ENCODE peak calls at places on chromosomes 7 and 10, in five cellular contexts. G is osteoblast; F is CD8-positive, alpha-beta T cell; Y is Peyer's patch; W is left ventricle myocardium inferior. E is an unnamed sample.
A peak's percentile ranks its signal among the peaks of the same experiment; 100 is the strongest.

GRCh38 chr7:142792129-142792528 is 21.4 kb downstream of the PRSS2 start:
- DNase-seq in G (no peak), F (no peak), Y (no peak), W (no peak), E (no peak)

GRCh38 chr7:21903074-21903786 is 42.5 kb downstream of the CDCA7L start:
- DNase-seq in G (no peak), F (no peak), Y (no peak), W (no peak), E (no peak)

GRCh38 chr7:115869225-115869624 is 161.3 kb downstream of the TFEC start:
- DNase-seq in G (no peak), F (no peak), Y (no peak), W (no peak), E (no peak)

GRCh38 chr10:16519908-16520861 is 1.5 kb downstream of the C1QL3 start:
- DNase-seq in G (peak; percentile 80), F (no peak), Y (peak; percentile 47), W (no peak), E (peak; percentile 57)

GRCh38 chr10:49419005-49419404 is 23.1 kb upstream of the DRGX start:
- DNase-seq in G (no peak), F (no peak), Y (no peak), W (no peak), E (no peak)

GRCh38 chr10:122236690-122237306 is 34.3 kb upstream of the BTBD16 start:
- DNase-seq in G (no peak), F (no peak), Y (no peak), W (no peak), E (no peak)

GRCh38 chr7:16989883-16990413 is 108.2 kb upstream of the AGR3 start:
- DNase-seq in G (peak; percentile 49), F (no peak), Y (peak; percentile 47), W (peak; percentile 34), E (peak; percentile 27)

GRCh38 chr7:27784399-27785053 is 44.6 kb downstream of the TAX1BP1 start:
- DNase-seq in G (peak; percentile 57), F (no peak), Y (no peak), W (no peak), E (no peak)

GRCh38 chr7:123945938-123946337 is 20.9 kb downstream of the SPAM1 start:
- DNase-seq in G (no peak), F (no peak), Y (no peak), W (no peak), E (no peak)

GRCh38 chr7:93046641-93047040 is 71.1 kb downstream of the SAMD9 start:
- DNase-seq in G (no peak), F (no peak), Y (no peak), W (no peak), E (no peak)

GRCh38 chr10:131746785-131747184 is 154.0 kb upstream of the PPP2R2D start:
- DNase-seq in G (peak; percentile 4), F (no peak), Y (no peak), W (no peak), E (no peak)

GRCh38 chr10:132391372-132392020 is 5.5 kb upstream of the PWWP2B start:
- DNase-seq in G (peak; percentile 26), F (no peak), Y (peak; percentile 38), W (no peak), E (peak; percentile 50)

GRCh38 chr7:17406756-17407155 is 108.3 kb downstream of the AHR start:
- DNase-seq in G (no peak), F (no peak), Y (no peak), W (no peak), E (no peak)

DNA sequence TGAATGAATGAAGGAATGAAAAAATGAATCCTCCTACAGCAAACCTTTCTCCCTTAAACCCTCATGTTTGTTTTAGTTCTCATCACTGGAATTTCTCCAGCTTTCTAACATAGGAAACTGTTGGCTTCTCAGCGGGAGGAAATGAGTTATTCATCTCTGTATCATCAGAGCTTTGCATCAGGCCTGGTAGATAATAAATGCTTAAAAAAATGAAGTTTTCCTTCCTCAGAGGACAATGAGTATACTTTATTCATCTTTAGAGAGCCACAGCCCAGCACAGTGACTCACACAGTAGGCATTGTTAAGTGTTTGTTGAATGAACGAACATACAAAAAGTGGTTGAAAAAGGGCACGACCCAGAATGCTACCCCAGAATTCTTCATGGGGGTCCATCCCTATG is 62.6 kb downstream of the COL13A1 start:
- DNase-seq in G (peak; percentile 93), F (no peak), Y (no peak), W (no peak), E (no peak)
- H3K27ac ChIP-seq in G (peak overlapping the region; percentile 63), F (no peak overlapping the region), Y (no peak overlapping the region), W (no peak overlapping the region), E (no peak overlapping the region)

GRCh38 chr7:159192761-159193453 is 48.2 kb upstream of the VIPR2 start:
- DNase-seq in G (no peak), F (no peak), Y (no peak), W (no peak), E (no peak)
- H3K9me3 ChIP-seq in G (no peaks in the 10 kb centered on the region), F (no peaks in the 10 kb centered on the region), Y (no peaks in the 10 kb centered on the region), W (peaks cover 7% of the 10 kb centered on the region), E (no peaks in the 10 kb centered on the region)

DNA sequence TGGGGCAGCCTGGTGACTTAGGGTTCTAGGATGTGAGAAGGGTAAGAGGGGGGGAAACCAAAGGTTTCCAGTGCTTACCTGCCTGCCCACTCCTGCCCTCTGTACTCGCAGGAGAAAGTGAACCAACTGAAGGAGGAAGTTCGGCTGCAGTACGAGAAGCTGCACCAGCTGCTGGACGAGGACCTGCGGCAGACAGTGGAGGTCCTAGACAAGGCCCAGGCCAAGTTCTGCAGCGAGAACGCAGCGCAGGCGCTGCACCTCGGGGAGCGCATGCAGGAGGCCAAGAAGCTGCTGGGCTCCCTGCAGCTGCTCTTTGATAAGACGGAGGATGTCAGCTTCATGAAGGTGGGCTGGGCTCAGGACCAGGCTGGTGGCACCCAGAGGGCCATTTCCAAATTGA is 10.7 kb downstream of the TRIM8 start:
- DNase-seq in G (peak; percentile 79), F (no peak), Y (no peak), W (no peak), E (no peak)
- H3K4me1 ChIP-seq in G (no peaks in the 10 kb centered on the region), F (peaks cover 71% of the 10 kb centered on the region), Y (peaks cover 73% of the 10 kb centered on the region), W (peaks cover 84% of the 10 kb centered on the region), E (peaks cover 47% of the 10 kb centered on the region)

GRCh38 chr10:11163990-11164805 is 146.5 kb downstream of the CELF2 start:
- DNase-seq in G (no peak), F (no peak), Y (no peak), W (peak; percentile 33), E (no peak)
- H3K27ac ChIP-seq in G (no peak overlapping the region), F (peak overlapping the region; percentile 89), Y (peak overlapping the region; percentile 88), W (peak overlapping the region; percentile 91), E (peak overlapping the region; percentile 15)

DNA sequence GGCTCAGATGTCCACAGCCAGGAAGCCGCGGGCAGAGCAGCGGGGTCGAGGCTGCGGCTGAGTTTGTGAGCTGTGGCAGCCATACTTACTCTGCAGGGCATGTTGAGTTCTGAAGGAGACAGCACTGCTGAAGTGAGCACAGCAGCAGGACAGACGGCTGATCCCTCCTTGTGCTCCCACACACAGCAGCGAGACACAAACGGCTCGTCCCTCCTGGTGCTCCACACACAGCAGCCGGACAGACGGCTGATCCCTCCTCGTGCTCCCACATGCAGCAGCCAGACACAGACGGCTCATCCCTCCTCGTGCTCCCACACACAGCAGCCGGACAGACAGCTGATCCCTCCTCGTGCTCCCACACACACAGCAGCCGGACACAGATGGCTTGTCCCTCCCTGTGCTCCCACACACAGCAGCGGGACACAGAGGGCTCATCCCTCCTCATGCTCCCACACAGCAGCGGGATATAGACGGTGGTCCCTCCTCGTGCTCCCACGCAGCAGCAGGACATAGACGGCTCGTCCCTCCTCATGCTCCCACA is 305.1 kb downstream of the PTPRN2 start:
- DNase-seq in G (peak; percentile 58), F (no peak), Y (no peak), W (no peak), E (no peak)
- H3K9me3 ChIP-seq in G (no peaks in the 10 kb centered on the region), F (no peaks in the 10 kb centered on the region), Y (no peaks in the 10 kb centered on the region), W (peaks cover 25% of the 10 kb centered on the region), E (no peaks in the 10 kb centered on the region)